ENCODE peak calls at places on chromosomes 12 and 14, in five cellular contexts. E is H9, V is astrocyte, J is right cardiac atrium, C is GM23338. D is an unnamed sample. For H3K4me1, the result is how much of the 10 kb centered on the place peaks cover.

GRCh38 chr14:68308695-68309094 is 484.2 kb downstream of the ZFP36L1 start:
- DNase-seq in V (no peak), C (no peak), E (no peak), J (no peak), D (no peak)

GRCh38 chr12:42590324-42590934 is 883 bp upstream of the PRICKLE1 start:
- DNase-seq in C (peak), J (peak), V (no peak), E (peak), D (peak)

GRCh38 chr12:63480186-63480585 is 188.1 kb downstream of the DPY19L2 start:
- DNase-seq in J (no peak), C (no peak), V (no peak), E (no peak), D (no peak)

GRCh38 chr12:123131291-123131831 is 19.5 kb downstream of the PITPNM2 start:
- DNase-seq in C (no peak), J (no peak), V (no peak), E (no peak), D (no peak)

GRCh38 chr12:101230547-101230946 is 20.5 kb upstream of the SLC5A8 start:
- DNase-seq in V (peak), E (no peak), J (no peak), C (peak), D (no peak)

GRCh38 chr12:120211243-120211903 is 10.5 kb upstream of the RPLP0 start:
- DNase-seq in V (no peak), J (no peak), C (no peak), E (no peak), D (no peak)

GRCh38 chr14:99348816-99349609 is 77.0 kb upstream of the BCL11B start:
- DNase-seq in C (no peak), E (no peak), J (no peak), V (no peak), D (no peak)

GRCh38 chr14:76486251-76486743 is 110.4 kb downstream of the ESRRB start:
- DNase-seq in J (no peak), V (no peak), E (no peak), C (no peak), D (no peak)

GRCh38 chr12:19369691-19370148 is 69.6 kb upstream of the AEBP2 start:
- DNase-seq in V (no peak), C (no peak), J (no peak), E (no peak), D (no peak)

GRCh38 chr12:30117483-30117882 is 333.7 kb upstream of the TMTC1 start:
- DNase-seq in V (no peak), C (no peak), J (no peak), E (no peak), D (no peak)

GRCh38 chr12:98885778-98886177 is 240.7 kb downstream of the APAF1 start:
- DNase-seq in E (no peak), J (no peak), C (peak), V (no peak), D (no peak)

GRCh38 chr12:76101739-76102385 is 17.4 kb upstream of the NAP1L1 start:
- DNase-seq in C (peak), J (no peak), V (no peak), E (peak), D (no peak)

GRCh38 chr12:38149395-38150073 is 167.0 kb upstream of the ALG10B start:
- DNase-seq in J (peak), E (no peak), V (no peak), C (no peak), D (no peak)

GRCh38 chr12:13404111-13404628 is 207.6 kb downstream of the EMP1 start:
- DNase-seq in V (no peak), E (no peak), C (no peak), J (no peak), D (no peak)

GRCh38 chr12:124383028-124383427 is 88.1 kb downstream of the RFLNA start:
- DNase-seq in J (no peak), C (no peak), E (no peak), V (no peak), D (no peak)

GRCh38 chr14:98925362-98926040 is 346.5 kb downstream of the BCL11B start:
- DNase-seq in J (no peak), V (no peak), E (no peak), C (no peak), D (no peak)

GRCh38 chr14:66152269-66152668 is 333.9 kb upstream of the CCDC196 start:
- DNase-seq in E (no peak), V (no peak), C (no peak), J (no peak), D (no peak)

GRCh38 chr12:131136539-131136872 is 182.8 kb downstream of the ADGRD1 start:
- DNase-seq in C (no peak), J (no peak), E (no peak), V (no peak), D (no peak)

GRCh38 chr12:46604684-46605083 is 221.1 kb downstream of the SLC38A4 start:
- DNase-seq in E (no peak), J (no peak), V (no peak), C (no peak), D (no peak)

GRCh38 chr12:88185988-88186387 is 43.9 kb downstream of the TMTC3 start:
- DNase-seq in E (no peak), V (peak), C (no peak), J (no peak), D (no peak)

GRCh38 chr12:25840678-25841077 is 117.8 kb upstream of the RASSF8 start:
- DNase-seq in C (no peak), V (peak), J (no peak), E (no peak), D (no peak)

GRCh38 chr12:71492604-71493003 is 53.0 kb downstream of the LGR5 start:
- DNase-seq in C (no peak), J (no peak), V (no peak), E (no peak), D (no peak)

GRCh38 chr14:51209457-51209856 is 30.6 kb upstream of the TMX1 start:
- DNase-seq in J (no peak), C (no peak), E (no peak), V (no peak), D (no peak)

GRCh38 chr12:42201061-42201460 is 37.0 kb downstream of the YAF2 start:
- DNase-seq in J (no peak), E (no peak), C (no peak), V (peak), D (no peak)

GRCh38 chr12:85733984-85734383 is 102.2 kb downstream of the RASSF9 start:
- DNase-seq in V (peak), J (no peak), E (no peak), C (no peak), D (no peak)

GRCh38 chr12:11622774-11623375 is 26.6 kb upstream of the ETV6 start:
- DNase-seq in V (no peak), J (no peak), C (peak), E (no peak), D (no peak)

GRCh38 chr12:78209851-78210493 is 379.3 kb downstream of the NAV3 start:
- DNase-seq in V (no peak), C (no peak), E (no peak), J (peak), D (no peak)

GRCh38 chr12:4997939-4998338 is 45.7 kb upstream of the KCNA5 start:
- DNase-seq in C (no peak), J (no peak), E (no peak), V (peak), D (no peak)

GRCh38 chr14:61491224-61491623 is 169.8 kb downstream of the PRKCH start:
- DNase-seq in C (no peak), E (no peak), V (no peak), J (no peak), D (no peak)

GRCh38 chr12:45850302-45850701 is 120.8 kb downstream of the ARID2 start:
- DNase-seq in E (no peak), V (no peak), J (no peak), C (no peak), D (no peak)

GRCh38 chr14:23861666-23862065 is 91.9 kb upstream of the DHRS4 start:
- DNase-seq in C (peak), V (no peak), E (peak), J (peak), D (peak)

DNA sequence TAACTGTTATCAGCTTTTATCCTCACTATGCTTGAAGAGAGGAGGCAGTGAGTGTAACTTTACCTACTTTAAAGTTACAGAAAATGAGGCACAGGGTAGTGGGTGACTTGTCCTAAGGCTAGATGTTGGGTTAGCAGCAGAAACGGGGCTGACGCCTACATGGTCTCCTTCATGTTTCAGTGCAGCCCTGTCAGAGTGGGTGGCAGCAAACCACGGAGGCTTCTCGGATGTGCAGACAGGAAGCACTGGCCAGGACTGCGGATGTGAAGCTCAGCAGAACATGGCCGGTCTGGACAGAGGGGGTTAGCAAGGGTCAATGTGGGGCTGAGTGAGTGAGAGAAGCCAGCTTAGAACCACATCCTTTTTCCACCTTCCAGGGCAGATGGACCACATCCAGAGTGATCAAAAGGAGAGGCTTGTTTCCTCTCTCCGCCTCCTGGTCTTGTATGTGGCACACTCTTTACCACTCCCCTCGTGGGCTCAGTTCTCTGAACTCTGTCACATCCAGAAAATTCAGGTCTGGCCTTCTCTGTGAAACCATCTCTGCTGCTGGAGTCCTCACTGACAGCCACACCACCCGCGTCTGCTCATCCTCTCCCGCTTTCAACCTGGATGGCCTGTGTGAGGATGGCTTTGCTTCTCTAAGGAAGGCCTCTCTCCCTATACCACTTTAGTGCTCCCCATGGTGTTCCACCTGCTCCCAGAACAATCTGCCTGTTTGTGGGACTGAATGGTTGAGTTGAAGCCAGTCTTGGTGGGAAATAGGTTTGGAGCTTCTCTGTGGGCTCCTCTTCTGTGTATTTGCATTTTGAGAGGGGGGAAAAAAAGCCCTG is 14.1 kb downstream of the SUSD6 start:
- DNase-seq in V (peak), J (peak), E (no peak), C (no peak), D (no peak)
- H3K4me1 ChIP-seq in V (under half), J (under half), E (under half), C (under half), D (under half)

GRCh38 chr14:59342108-59342507 is 123.1 kb downstream of the GPR135 start:
- DNase-seq in V (no peak), E (no peak), C (no peak), J (no peak), D (no peak)
- H3K4me1 ChIP-seq in V (under half), E (under half), C (half or more), J (under half), D (under half)

DNA sequence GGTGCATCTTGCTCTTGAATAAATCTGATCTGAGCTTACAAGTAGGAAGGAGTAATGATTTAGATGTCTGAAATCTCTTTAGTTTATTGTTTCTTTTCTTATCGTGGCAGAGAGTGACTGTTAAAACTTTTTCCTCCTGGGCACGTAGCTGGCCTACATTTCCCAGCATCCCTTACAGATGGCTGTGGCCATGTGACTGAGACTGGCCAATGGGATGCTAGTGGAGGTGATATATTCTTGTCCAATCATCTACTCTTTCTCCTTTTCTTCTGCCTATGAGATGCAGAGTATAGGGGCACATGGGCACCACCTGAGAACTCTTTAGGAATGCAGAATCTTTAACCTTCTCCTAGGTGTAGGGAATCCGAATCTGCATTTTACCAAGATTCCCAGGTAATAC is 237.3 kb downstream of the RGS6 start:
- DNase-seq in E (no peak), J (no peak), V (no peak), C (peak), D (no peak)
- H3K4me1 ChIP-seq in E (under half), J (under half), V (under half), C (under half), D (under half)

GRCh38 chr12:55732288-55732687 is 3.5 kb upstream of the CD63 start:
- DNase-seq in E (no peak), J (peak), C (no peak), V (no peak), D (no peak)
- H3K4me1 ChIP-seq in E (under half), J (under half), C (under half), V (under half), D (under half)

D was measured in ovary.